ENCODE peak calls at places on chromosomes 4 and X, in five cellular contexts. H is HCT116; B is T-cell; N is stimulated activated CD8-positive, alpha-beta memory T cell treated with anti-CD3 and anti-CD28 coated beads, Interleukin-15, amount 100 ng/mL, for 4 hours; O is EH. T is an unnamed sample.

GRCh38 chrX:110657073-110657472 is 138.5 kb downstream of the CHRDL1 start:
- DNase-seq in O (no peak), N (no peak), H (no peak), B (no peak), T (no peak)

GRCh38 chr4:4775493-4776004 is 83.9 kb upstream of the MSX1 start:
- DNase-seq in O (no peak), H (no peak), B (no peak), N (no peak), T (no peak)

GRCh38 chr4:76279462-76279861 is 27.1 kb upstream of the STBD1 start:
- DNase-seq in N (no peak), B (no peak), O (no peak), H (no peak), T (no peak)

GRCh38 chr4:184757810-184758209 is 23.9 kb upstream of the CENPU start:
- DNase-seq in H (no peak), O (no peak), B (no peak), N (no peak), T (no peak)

GRCh38 chr4:139619644-139620043 is 46.0 kb upstream of the MGST2 start:
- DNase-seq in B (no peak), H (no peak), N (no peak), O (peak; percentile 40), T (no peak)

GRCh38 chr4:7192252-7193039 is at the start of gene SORCS2:
- DNase-seq in O (peak; percentile 67), N (no peak), B (peak; percentile 42), H (no peak), T (no peak)

GRCh38 chr4:4490041-4490440 is 51.8 kb downstream of the STX18 start:
- DNase-seq in O (no peak), H (no peak), N (no peak), B (no peak), T (no peak)

GRCh38 chrX:9231491-9231890 is 197.6 kb upstream of the FAM9B start:
- DNase-seq in O (peak; percentile 11), B (no peak), N (no peak), H (no peak), T (no peak)

GRCh38 chrX:10022580-10023245 is 55.6 kb downstream of the CLDN34 start:
- DNase-seq in H (no peak), O (peak; percentile 75), N (no peak), B (no peak), T (no peak)

GRCh38 chrX:9573282-9574106 is 108.6 kb downstream of the TBL1X start:
- DNase-seq in O (no peak), B (no peak), H (no peak), N (no peak), T (no peak)

GRCh38 chrX:16601885-16602284 is 48.1 kb upstream of the S100G start:
- DNase-seq in O (no peak), N (no peak), H (no peak), B (no peak), T (no peak)

GRCh38 chrX:100413231-100413630 is 3.2 kb upstream of the PCDH19 start:
- DNase-seq in O (peak; percentile 58), H (no peak), B (no peak), N (no peak), T (no peak)

GRCh38 chr4:22356996-22357596 is 158.8 kb downstream of the ADGRA3 start:
- DNase-seq in O (peak; percentile 37), N (no peak), B (no peak), H (no peak), T (no peak)

GRCh38 chr4:27239651-27240050 is 379.0 kb downstream of the STIM2 start:
- DNase-seq in H (no peak), O (no peak), N (no peak), B (no peak), T (no peak)

GRCh38 chr4:157217708-157218107 is 2.8 kb upstream of the GRIA2 start:
- DNase-seq in B (no peak), N (no peak), H (peak; percentile 18), O (peak; percentile 9), T (no peak)

GRCh38 chrX:117095393-117095792 is 632.6 kb upstream of the CT83 start:
- DNase-seq in O (no peak), B (no peak), N (no peak), H (no peak), T (no peak)

GRCh38 chr4:26407466-26407865 is 82.8 kb downstream of the CCKAR start:
- DNase-seq in O (peak; percentile 29), N (no peak), B (no peak), H (no peak), T (no peak)

GRCh38 chrX:38347136-38347535 is 5.3 kb upstream of the OTC start:
- DNase-seq in H (no peak), B (no peak), O (peak; percentile 56), N (no peak), T (no peak)

GRCh38 chr4:186792994-186793393 is 69.3 kb upstream of the FAT1 start:
- DNase-seq in N (no peak), O (peak; percentile 65), B (no peak), H (no peak), T (no peak)

GRCh38 chr4:27702710-27703431 is 842.2 kb downstream of the STIM2 start:
- DNase-seq in O (peak; percentile 10), H (peak; percentile 19), B (no peak), N (no peak), T (no peak)

GRCh38 chrX:69603566-69604194 is 12.2 kb upstream of the EDA start:
- DNase-seq in O (no peak), B (no peak), N (no peak), H (no peak), T (no peak)

GRCh38 chr4:146585761-146586333 is 52.8 kb upstream of the POU4F2 start:
- DNase-seq in N (no peak), H (no peak), B (no peak), O (peak; percentile 73), T (no peak)

GRCh38 chrX:139213241-139213709 is 317.3 kb upstream of the F9 start:
- DNase-seq in H (no peak), O (no peak), B (no peak), N (no peak), T (no peak)

GRCh38 chr4:121070696-121071639 is 1.4 kb downstream of the NDNF start:
- DNase-seq in H (no peak), O (peak; percentile 34), N (no peak), B (peak; percentile 2), T (no peak)

GRCh38 chr4:168812806-168813205 is 197.2 kb downstream of the CBR4 start:
- DNase-seq in H (no peak), B (no peak), O (peak; percentile 69), N (no peak), T (no peak)

GRCh38 chrX:136259543-136259942 is 8.3 kb upstream of the MAP7D3 start:
- DNase-seq in N (no peak), H (no peak), B (no peak), O (peak; percentile 82), T (no peak)

GRCh38 chrX:39652336-39652735 is 445.4 kb downstream of the BCOR start:
- DNase-seq in O (peak; percentile 27), B (no peak), N (no peak), H (peak; percentile 6), T (no peak)

GRCh38 chrX:107677501-107677901 is 49.2 kb downstream of the PRPS1 start:
- DNase-seq in O (no peak), B (no peak), H (no peak), N (no peak), T (no peak)

GRCh38 chr4:158722291-158722916 is 792 bp downstream of the PPID start:
- DNase-seq in O (peak; percentile 58), N (no peak), B (no peak), H (no peak), T (no peak)

GRCh38 chr4:41124916-41125548 is 89.3 kb downstream of the APBB2 start:
- DNase-seq in O (peak; percentile 41), B (no peak), H (peak; percentile 80), N (no peak), T (no peak)

GRCh38 chr4:7638463-7638862 is 203.7 kb upstream of the PSAPL1 start:
- DNase-seq in B (no peak), H (no peak), O (no peak), N (no peak), T (no peak)

GRCh38 chr4:145177906-145178538 is 2.4 kb downstream of the OTUD4 start:
- DNase-seq in H (no peak), O (peak; percentile 27), B (no peak), N (no peak), T (no peak)

GRCh38 chrX:134171661-134172587 is 65.1 kb upstream of the CCDC160 start:
- DNase-seq in B (no peak), O (no peak), N (no peak), H (no peak), T (no peak)

GRCh38 chr4:25425361-25425760 is 48.3 kb downstream of the ANAPC4 start:
- DNase-seq in H (no peak), O (no peak), N (no peak), B (no peak), T (no peak)

GRCh38 chr4:3067473-3068001 is 6.8 kb downstream of the HTT-AS start:
- DNase-seq in H (no peak), N (no peak), B (no peak), O (no peak), T (no peak)

GRCh38 chr4:71441186-71442169 is 102.7 kb downstream of the SLC4A4 start:
- DNase-seq in H (no peak), B (no peak), O (peak; percentile 11), N (no peak), T (no peak)

GRCh38 chrX:31353095-31353494 is 281.3 kb upstream of the FTHL17 start:
- DNase-seq in O (peak; percentile 89), H (no peak), N (no peak), B (no peak), T (peak; percentile 45)

GRCh38 chr4:184163813-184164212 is 53.9 kb downstream of the ENPP6 start:
- DNase-seq in H (no peak), N (no peak), B (no peak), O (peak; percentile 7), T (no peak)

GRCh38 chrX:32443841-32444240 is 767.5 kb downstream of the DMD start:
- DNase-seq in H (no peak), N (no peak), O (no peak), B (no peak), T (no peak)